ENCODE peak calls at places on chromosome 9, in four cellular contexts. S is heart left ventricle, D is Peyer's patch, H is left ventricle myocardium inferior. Q is an unnamed sample. For H3K4me1, the result is how much of the 10 kb centered on the place peaks cover.

GRCh38 chr9:20041717-20042116 is 252.9 kb upstream of the SLC24A2 start:
- DNase-seq in S (no peak), D (no peak), H (no peak), Q (peak)

GRCh38 chr9:94644543-94644942 is 5.2 kb upstream of the FBP1 start:
- DNase-seq in S (no peak), D (no peak), H (peak), Q (no peak)

GRCh38 chr9:133238272-133238850 is 29.3 kb upstream of the OBP2B start:
- DNase-seq in S (peak), D (peak), H (peak), Q (peak)

GRCh38 chr9:123406016-123406415 is 50.0 kb downstream of the CRB2 start:
- DNase-seq in S (no peak), D (no peak), H (no peak), Q (no peak)

GRCh38 chr9:18190671-18191374 is 283.1 kb upstream of the ADAMTSL1 start:
- DNase-seq in S (no peak), D (no peak), H (no peak), Q (peak)

GRCh38 chr9:78470741-78471140 is 173.8 kb downstream of the PSAT1 start:
- DNase-seq in S (no peak), D (no peak), H (no peak), Q (no peak)

GRCh38 chr9:37371565-37372464 is 50.7 kb upstream of the GRHPR start:
- DNase-seq in S (no peak), D (peak), H (no peak), Q (no peak)

GRCh38 chr9:4086119-4087088 is 213.5 kb downstream of the GLIS3 start:
- DNase-seq in S (no peak), D (no peak), H (peak), Q (no peak)

GRCh38 chr9:1832960-1833359 is 182.2 kb upstream of the SMARCA2 start:
- DNase-seq in S (no peak), D (no peak), H (no peak), Q (no peak)

GRCh38 chr9:86288501-86288900 is 6.2 kb upstream of the ISCA1 start:
- DNase-seq in S (no peak), D (no peak), H (no peak), Q (no peak)

GRCh38 chr9:105216440-105217178 is 27.8 kb upstream of the SLC44A1 start:
- DNase-seq in S (no peak), D (no peak), H (peak), Q (no peak)

GRCh38 chr9:109228093-109228642 is 61.1 kb upstream of the FRRS1L start:
- DNase-seq in S (no peak), D (no peak), H (no peak), Q (no peak)

GRCh38 chr9:97906236-97906831 is 16.0 kb downstream of the TRMO start:
- DNase-seq in S (no peak), D (no peak), H (peak), Q (no peak)

GRCh38 chr9:110977259-110977709 is 61.0 kb downstream of the LPAR1 start:
- DNase-seq in S (no peak), D (no peak), H (no peak), Q (peak)

GRCh38 chr9:17878810-17879370 is 300.0 kb downstream of the SH3GL2 start:
- DNase-seq in S (no peak), D (no peak), H (no peak), Q (no peak)

GRCh38 chr9:90095682-90096081 is 490.9 kb downstream of the GADD45G start:
- DNase-seq in S (no peak), D (no peak), H (no peak), Q (peak)

GRCh38 chr9:83981126-83981871 is 694 bp downstream of the RMI1 start:
- DNase-seq in S (no peak), D (no peak), H (no peak), Q (peak)

GRCh38 chr9:86902606-86903460 is 44.5 kb downstream of the GAS1 start:
- DNase-seq in S (no peak), D (no peak), H (no peak), Q (no peak)

GRCh38 chr9:89493181-89493580 is 4.7 kb downstream of the SEMA4D start:
- DNase-seq in S (no peak), D (no peak), H (no peak), Q (no peak)

GRCh38 chr9:70100362-70100761 is 56.7 kb downstream of the MAMDC2 start:
- DNase-seq in S (no peak), D (no peak), H (no peak), Q (no peak)

GRCh38 chr9:73683862-73684591 is 532.4 kb downstream of the ANXA1 start:
- DNase-seq in S (no peak), D (no peak), H (no peak), Q (no peak)

DNA sequence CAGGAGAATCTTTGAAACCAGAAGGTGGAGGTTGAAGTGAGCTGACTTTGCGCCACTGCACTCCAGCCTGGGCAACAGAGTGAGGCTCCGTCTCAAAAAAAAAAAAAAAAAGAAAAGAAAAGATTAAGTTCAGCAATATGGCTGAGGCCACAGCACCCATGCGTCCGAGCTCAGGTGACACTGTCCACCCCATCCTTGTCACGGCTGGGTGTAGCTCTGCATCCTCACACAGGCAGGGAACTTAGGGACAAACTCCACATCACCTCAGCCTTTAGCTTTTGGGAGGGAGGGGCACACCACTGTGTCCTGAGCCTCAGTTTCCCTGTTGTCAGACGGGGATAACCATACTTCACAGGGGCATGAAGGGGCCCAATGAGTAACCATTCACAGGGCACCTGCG is 15.5 kb downstream of the FGD3 start:
- DNase-seq in S (no peak), D (no peak), H (no peak), Q (no peak)
- H3K27ac ChIP-seq in S (no peak), D (peak), H (no peak), Q (no peak)

GRCh38 chr9:14992025-14992424 is 81.8 kb upstream of the FREM1 start:
- DNase-seq in S (no peak), D (no peak), H (no peak), Q (no peak)
- TF ChIP-seq CTCF in S (no peak), D (no peak), H (no peak), Q (no peak)

GRCh38 chr9:115210699-115211098 is 92.7 kb upstream of the TNC start:
- DNase-seq in S (no peak), D (no peak), H (no peak), Q (no peak)

GRCh38 chr9:115208503-115208902 is 90.5 kb upstream of the TNC start:
- DNase-seq in S (no peak), D (no peak), H (no peak), Q (no peak)

GRCh38 chr9:115209601-115210306 is 91.8 kb upstream of the TNC start:
- DNase-seq in S (no peak), D (no peak), H (no peak), Q (no peak)

GRCh38 chr9:115204827-115205506 is 87.0 kb upstream of the TNC start:
- DNase-seq in S (no peak), D (no peak), H (no peak), Q (no peak)

GRCh38 chr9:115207003-115207837 is 89.3 kb upstream of the TNC start:
- DNase-seq in S (no peak), D (no peak), H (no peak), Q (no peak)
- H3K4me1 ChIP-seq in S (under half), D (under half), H (under half), Q (under half)

DNA sequence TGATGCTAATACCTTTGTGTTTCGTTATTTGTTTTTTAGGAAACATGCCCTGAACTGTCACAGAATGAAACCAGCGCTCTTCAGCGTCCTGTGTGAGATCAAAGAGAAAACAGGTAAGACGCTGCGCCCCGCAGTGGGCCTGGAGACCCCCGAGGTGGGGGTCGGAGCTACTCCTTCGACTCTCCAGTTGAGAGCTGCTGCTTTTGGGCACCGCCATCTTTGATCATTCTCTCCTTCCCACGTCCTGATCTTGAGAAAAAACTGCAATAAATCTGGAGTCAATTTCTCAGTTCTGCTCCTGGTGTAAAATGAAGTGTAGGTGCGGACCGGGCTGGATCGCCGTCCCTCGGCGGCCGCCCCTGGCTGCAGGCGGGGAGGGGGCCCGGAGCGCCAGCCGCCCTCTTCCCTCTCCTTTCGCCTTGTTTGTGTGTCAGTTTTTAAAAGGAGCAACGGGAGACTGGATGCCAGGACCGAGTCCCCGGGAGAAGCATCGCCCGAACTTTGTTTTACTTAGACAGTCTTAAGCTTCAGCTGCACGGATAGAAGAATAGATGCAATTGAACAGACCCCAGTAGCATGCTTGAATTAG is 1.4 kb downstream of the PBX3 start:
- DNase-seq in S (no peak), D (no peak), H (no peak), Q (no peak)
- H3K27ac ChIP-seq in S (peak), D (peak), H (peak), Q (peak)

GRCh38 chr9:33447404-33448158 is at the start of gene AQP3:
- DNase-seq in S (peak), D (peak), H (peak), Q (peak)
- TF ChIP-seq CTCF in S (peak), D (peak), H (peak), Q (peak)